ENCODE peak calls at places on chromosome 7, in seven cellular contexts. H is fibroblast of villous mesenchyme, O is HL-60, T is PC-9, C is SK-N-SH, F is right lobe of liver, A is cardiac muscle cell. K is an unnamed sample.

GRCh38 chr7:97430001-97430400 is 301.9 kb upstream of the TAC1 start:
- DNase-seq in F (no peak), O (no peak), T (no peak), H (no peak), C (no peak), A (no peak), K (no peak)

GRCh38 chr7:49324707-49325106 is 400.4 kb downstream of the CDC14C start:
- DNase-seq in A (no peak), F (no peak), O (no peak), T (no peak), C (no peak), H (peak; percentile 0), K (no peak)

GRCh38 chr7:37448057-37448636 is 517 bp downstream of the ELMO1 start:
- DNase-seq in A (peak; percentile 55), F (peak; percentile 62), O (no peak), H (no peak), C (peak; percentile 86), T (no peak), K (peak; percentile 43)

GRCh38 chr7:113891031-113891350 is 27.8 kb downstream of the PPP1R3A start:
- DNase-seq in O (no peak), T (no peak), A (no peak), F (no peak), H (no peak), C (no peak), K (no peak)

GRCh38 chr7:102167254-102167653 is 119.4 kb upstream of the SH2B2 start:
- DNase-seq in A (no peak), T (no peak), H (no peak), O (no peak), F (no peak), C (no peak), K (no peak)

GRCh38 chr7:28542410-28542809 is 130.1 kb downstream of the CREB5 start:
- DNase-seq in C (peak; percentile 63), O (no peak), F (no peak), A (no peak), T (no peak), H (no peak), K (no peak)

GRCh38 chr7:92589056-92589455 is 1.1 kb downstream of the FAM133B start:
- DNase-seq in C (no peak), O (no peak), T (no peak), H (no peak), A (no peak), F (no peak), K (no peak)

GRCh38 chr7:28957064-28957821 is 887 bp downstream of the TRIL start:
- DNase-seq in O (no peak), A (peak; percentile 66), T (no peak), H (no peak), F (no peak), C (peak; percentile 67), K (peak; percentile 15)

GRCh38 chr7:108525327-108525984 is 479 bp downstream of the PNPLA8 start:
- DNase-seq in T (peak; percentile 86), A (peak; percentile 93), H (peak; percentile 92), F (peak; percentile 92), O (peak; percentile 77), C (peak; percentile 87), K (no peak)

GRCh38 chr7:128954830-128955797 is 17.4 kb downstream of the IRF5 start:
- DNase-seq in H (peak; percentile 29), O (no peak), C (peak; percentile 86), A (no peak), F (no peak), T (no peak), K (no peak)

GRCh38 chr7:95375591-95376294 is 20.4 kb downstream of the PON3 start:
- DNase-seq in T (no peak), O (no peak), A (no peak), H (no peak), C (no peak), F (no peak), K (no peak)

GRCh38 chr7:20407585-20408466 is 77.1 kb downstream of the ITGB8 start:
- DNase-seq in H (peak; percentile 47), C (no peak), T (peak; percentile 91), A (peak; percentile 72), O (no peak), F (no peak), K (no peak)

GRCh38 chr7:26369519-26370385 is 78.1 kb downstream of the SNX10 start:
- DNase-seq in C (peak; percentile 65), T (no peak), A (peak; percentile 64), F (no peak), O (no peak), H (peak; percentile 48), K (peak; percentile 21)

GRCh38 chr7:66443946-66444345 is 184.7 kb upstream of the KCTD7 start:
- DNase-seq in F (no peak), A (no peak), H (peak; percentile 48), C (no peak), T (no peak), O (no peak), K (no peak)

GRCh38 chr7:138797715-138798320 is at the start of the genes ATP6V0A4 and TMEM213:
- DNase-seq in F (no peak), C (no peak), A (no peak), H (no peak), T (no peak), O (no peak), K (peak; percentile 23)

GRCh38 chr7:2037805-2038635 is 194.7 kb downstream of the MAD1L1 start:
- DNase-seq in T (no peak), C (no peak), F (no peak), O (no peak), A (no peak), H (peak; percentile 87), K (no peak)

DNA sequence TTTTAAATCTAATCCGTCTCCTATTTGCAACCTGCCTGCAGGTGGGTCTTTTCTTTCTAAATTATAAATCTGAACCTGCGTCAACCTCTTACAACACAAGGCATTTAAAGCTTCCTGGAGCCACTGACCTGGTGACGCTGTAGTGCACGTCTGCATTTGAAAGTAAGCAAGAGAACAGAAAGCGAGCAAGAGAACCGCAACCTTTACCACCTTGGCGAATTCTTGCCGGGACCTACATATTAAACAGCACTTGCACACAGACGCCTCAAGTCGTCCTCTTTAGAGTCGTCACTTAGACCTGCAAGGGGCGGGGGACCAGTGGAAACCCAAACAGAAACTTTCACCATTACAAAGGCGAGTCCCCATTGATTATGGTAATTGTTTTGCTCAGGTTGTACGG is 9.5 kb downstream of the GLI3 start:
- DNase-seq in T (no peak), A (peak; percentile 30), H (no peak), F (no peak), O (no peak), C (no peak), K (no peak)
- TF ChIP-seq CTCF in T (no peak), A (no peak), H (no peak), F (no peak), O (no peak), C (no peak), K (no peak)

GRCh38 chr7:158695726-158696452 is 8.7 kb downstream of the NCAPG2 start:
- DNase-seq in H (peak; percentile 82), C (peak; percentile 62), A (peak; percentile 51), O (no peak), F (peak; percentile 66), T (peak; percentile 48), K (no peak)
- TF ChIP-seq CTCF in H (peak; percentile 71), C (peak; percentile 79), A (peak; percentile 82), O (peak; percentile 81), F (peak; percentile 43), T (peak; percentile 64), K (peak; percentile 17)

GRCh38 chr7:148882668-148883232 is 1.3 kb downstream of the EZH2 start:
- DNase-seq in A (no peak), H (peak; percentile 12), O (no peak), C (no peak), F (no peak), T (no peak), K (no peak)
- TF ChIP-seq CTCF in A (no peak), H (no peak), O (no peak), C (no peak), F (no peak), T (no peak), K (no peak)

GRCh38 chr7:154302380-154302779 is 250.2 kb downstream of the DPP6 start:
- DNase-seq in T (no peak), O (no peak), A (no peak), H (no peak), C (no peak), F (no peak), K (no peak)
- TF ChIP-seq CTCF in T (no peak), O (no peak), A (no peak), H (no peak), C (no peak), F (no peak), K (peak; percentile 36)

DNA sequence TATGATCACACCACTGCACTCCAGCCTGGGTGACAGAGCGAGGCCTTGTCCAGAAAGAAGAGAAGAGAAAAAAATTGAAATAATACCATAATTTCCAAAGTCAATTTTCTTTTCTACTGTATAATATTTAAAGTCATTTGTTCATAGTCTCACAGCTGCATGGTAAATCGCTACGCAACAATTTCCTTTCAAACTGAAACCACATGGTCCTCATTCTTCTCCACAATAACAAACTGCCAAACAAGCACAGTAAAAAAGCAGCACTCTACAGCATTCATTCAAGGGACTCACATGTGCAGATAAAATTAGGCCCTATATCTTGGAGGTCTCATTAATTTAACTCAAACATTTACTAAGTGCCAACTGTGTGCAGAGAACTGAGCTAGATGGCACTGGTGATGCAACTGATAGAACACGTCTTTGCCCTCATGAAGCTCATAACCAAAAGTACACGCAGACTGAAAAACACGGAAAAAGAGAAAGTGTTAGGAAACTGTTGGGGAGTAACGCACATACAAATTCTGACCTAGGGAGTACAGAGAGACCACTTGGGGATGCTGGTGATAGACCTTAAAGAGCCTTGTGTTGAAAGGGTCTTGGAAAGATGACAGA is 68.4 kb upstream of the SRRM3 start:
- DNase-seq in F (no peak), O (peak; percentile 16), C (no peak), T (no peak), A (no peak), H (no peak), K (no peak)
- TF ChIP-seq CTCF in F (no peak), O (no peak), C (no peak), T (no peak), A (no peak), H (no peak), K (no peak)

DNA sequence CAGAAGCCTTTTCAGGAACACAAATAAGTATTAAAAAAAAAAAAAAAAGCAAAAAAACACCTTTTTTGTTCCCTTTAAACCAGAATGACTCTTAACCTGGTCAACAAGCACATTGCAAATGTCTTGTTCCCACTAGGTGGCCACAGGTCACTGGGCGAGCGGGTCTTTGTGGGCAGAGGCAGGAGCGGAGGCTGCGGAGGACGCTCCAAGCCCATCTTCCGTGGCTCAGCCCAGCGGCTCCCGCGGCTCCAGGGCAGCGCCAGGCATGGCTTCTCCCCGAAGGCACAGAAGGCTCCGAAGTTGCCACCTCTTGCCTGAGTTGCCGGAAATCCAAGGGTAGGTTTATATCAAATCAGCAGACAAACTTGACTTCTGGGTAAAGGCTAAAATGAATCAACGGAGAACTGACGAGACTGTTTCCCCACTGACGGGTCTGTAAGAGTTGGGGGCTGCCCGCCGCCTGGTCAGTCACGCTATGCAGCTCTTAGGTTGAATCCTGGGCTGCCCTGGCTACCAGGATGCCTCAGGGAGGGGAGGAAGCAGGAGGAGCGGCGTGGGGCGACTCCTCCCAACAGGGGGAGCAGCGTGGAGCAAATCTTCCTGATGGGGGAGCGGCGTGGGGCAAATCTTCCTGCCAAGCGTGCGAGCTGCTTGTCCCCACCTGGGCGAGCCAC is 144.5 kb downstream of the PTPRN2 start:
- DNase-seq in H (no peak), T (no peak), C (no peak), A (no peak), F (no peak), O (no peak), K (no peak)
- TF ChIP-seq CTCF in H (no peak), T (no peak), C (no peak), A (no peak), F (no peak), O (no peak), K (no peak)